ENCODE peak calls at places on chromosomes 1 and 21, in seven cellular contexts. One of them, this sample, is unnamed.

GRCh38 chr1:200949626-200950025 is 54.9 kb downstream of the INAVA start:
- DNase-seq in GM06990: no peak
- DNase-seq in fibroblast of pulmonary artery: no peak
- DNase-seq in AG10803: no peak
- DNase-seq in vagina: no peak
- DNase-seq in lower lobe of right lung: no peak
- DNase-seq in progenitor cell of endocrine pancreas: no peak
- DNase-seq in this sample: no peak

GRCh38 chr21:44317241-44317782 is 17.5 kb downstream of the PFKL start:
- DNase-seq in progenitor cell of endocrine pancreas: no peak
- DNase-seq in vagina: no peak
- DNase-seq in lower lobe of right lung: no peak
- DNase-seq in AG10803: no peak
- DNase-seq in GM06990: no peak
- DNase-seq in fibroblast of pulmonary artery: no peak
- DNase-seq in this sample: no peak

GRCh38 chr1:203201516-203202205 is 15.2 kb upstream of the CHI3L1 start:
- DNase-seq in lower lobe of right lung: no peak
- DNase-seq in AG10803: no peak
- DNase-seq in vagina: no peak
- DNase-seq in progenitor cell of endocrine pancreas: no peak
- DNase-seq in GM06990: no peak
- DNase-seq in fibroblast of pulmonary artery: no peak
- DNase-seq in this sample: no peak

GRCh38 chr1:94012686-94013330 is 103.6 kb upstream of the GCLM start:
- DNase-seq in progenitor cell of endocrine pancreas: no peak
- DNase-seq in lower lobe of right lung: no peak
- DNase-seq in vagina: no peak
- DNase-seq in GM06990: no peak
- DNase-seq in AG10803: no peak
- DNase-seq in fibroblast of pulmonary artery: no peak
- DNase-seq in this sample: no peak

GRCh38 chr1:66357478-66358197 is 176.3 kb upstream of the SGIP1 start:
- DNase-seq in lower lobe of right lung: no peak
- DNase-seq in progenitor cell of endocrine pancreas: no peak
- DNase-seq in AG10803: no peak
- DNase-seq in fibroblast of pulmonary artery: no peak
- DNase-seq in vagina: no peak
- DNase-seq in GM06990: no peak
- DNase-seq in this sample: no peak

GRCh38 chr1:150807257-150807637 is 813 bp downstream of the CTSK start:
- DNase-seq in vagina: no peak
- DNase-seq in GM06990: no peak
- DNase-seq in lower lobe of right lung: no peak
- DNase-seq in progenitor cell of endocrine pancreas: no peak
- DNase-seq in AG10803: peak
- DNase-seq in fibroblast of pulmonary artery: no peak
- DNase-seq in this sample: no peak

GRCh38 chr21:34336756-34337391 is 26.9 kb upstream of the KCNE2 start:
- DNase-seq in vagina: no peak
- DNase-seq in AG10803: peak
- DNase-seq in GM06990: no peak
- DNase-seq in fibroblast of pulmonary artery: peak
- DNase-seq in lower lobe of right lung: no peak
- DNase-seq in progenitor cell of endocrine pancreas: no peak
- DNase-seq in this sample: no peak

GRCh38 chr1:84887261-84887934 is 5.6 kb downstream of the LPAR3 start:
- DNase-seq in vagina: no peak
- DNase-seq in fibroblast of pulmonary artery: peak
- DNase-seq in AG10803: peak
- DNase-seq in progenitor cell of endocrine pancreas: no peak
- DNase-seq in lower lobe of right lung: no peak
- DNase-seq in GM06990: no peak
- DNase-seq in this sample: peak

GRCh38 chr21:36987845-36988244 is 18.7 kb upstream of the RIPPLY3 start:
- DNase-seq in AG10803: no peak
- DNase-seq in GM06990: no peak
- DNase-seq in progenitor cell of endocrine pancreas: no peak
- DNase-seq in vagina: no peak
- DNase-seq in fibroblast of pulmonary artery: no peak
- DNase-seq in lower lobe of right lung: no peak
- DNase-seq in this sample: no peak

GRCh38 chr1:225462714-225463574 is 35.1 kb upstream of the LBR start:
- DNase-seq in progenitor cell of endocrine pancreas: no peak
- DNase-seq in GM06990: no peak
- DNase-seq in vagina: no peak
- DNase-seq in lower lobe of right lung: no peak
- DNase-seq in AG10803: no peak
- DNase-seq in fibroblast of pulmonary artery: no peak
- DNase-seq in this sample: no peak

GRCh38 chr21:42319368-42319767 is 4.2 kb upstream of the TFF3 start:
- DNase-seq in AG10803: no peak
- DNase-seq in GM06990: peak
- DNase-seq in vagina: no peak
- DNase-seq in progenitor cell of endocrine pancreas: no peak
- DNase-seq in lower lobe of right lung: no peak
- DNase-seq in fibroblast of pulmonary artery: no peak
- DNase-seq in this sample: no peak

GRCh38 chr1:63713627-63714481 is 60.0 kb upstream of the ROR1 start:
- DNase-seq in AG10803: peak
- DNase-seq in lower lobe of right lung: no peak
- DNase-seq in GM06990: no peak
- DNase-seq in vagina: no peak
- DNase-seq in progenitor cell of endocrine pancreas: no peak
- DNase-seq in fibroblast of pulmonary artery: peak
- DNase-seq in this sample: peak

GRCh38 chr1:85262985-85263384 is 3.5 kb upstream of the C1orf52 start:
- DNase-seq in AG10803: no peak
- DNase-seq in vagina: no peak
- DNase-seq in lower lobe of right lung: no peak
- DNase-seq in progenitor cell of endocrine pancreas: no peak
- DNase-seq in GM06990: no peak
- DNase-seq in fibroblast of pulmonary artery: no peak
- DNase-seq in this sample: no peak

GRCh38 chr1:52368383-52369172 is 2.6 kb upstream of the CC2D1B start:
- DNase-seq in AG10803: peak
- DNase-seq in GM06990: peak
- DNase-seq in progenitor cell of endocrine pancreas: peak
- DNase-seq in vagina: no peak
- DNase-seq in fibroblast of pulmonary artery: peak
- DNase-seq in lower lobe of right lung: peak
- DNase-seq in this sample: no peak
- TF ChIP-seq CTCF in AG10803: peak
- TF ChIP-seq CTCF in GM06990: peak
- TF ChIP-seq CTCF in progenitor cell of endocrine pancreas: peak
- TF ChIP-seq CTCF in vagina: no peak
- TF ChIP-seq CTCF in fibroblast of pulmonary artery: peak
- TF ChIP-seq CTCF in lower lobe of right lung: no peak
- TF ChIP-seq CTCF in this sample: peak

GRCh38 chr1:28195780-28196179 is 19.3 kb upstream of the PTAFR start:
- DNase-seq in GM06990: no peak
- DNase-seq in progenitor cell of endocrine pancreas: no peak
- DNase-seq in fibroblast of pulmonary artery: no peak
- DNase-seq in AG10803: no peak
- DNase-seq in lower lobe of right lung: no peak
- DNase-seq in vagina: no peak
- DNase-seq in this sample: no peak

GRCh38 chr1:28190996-28191645 is 14.6 kb upstream of the PTAFR start:
- DNase-seq in AG10803: no peak
- DNase-seq in lower lobe of right lung: no peak
- DNase-seq in progenitor cell of endocrine pancreas: no peak
- DNase-seq in GM06990: no peak
- DNase-seq in vagina: no peak
- DNase-seq in fibroblast of pulmonary artery: peak
- DNase-seq in this sample: no peak

GRCh38 chr1:28194326-28195035 is 18.0 kb upstream of the PTAFR start:
- DNase-seq in progenitor cell of endocrine pancreas: no peak
- DNase-seq in vagina: no peak
- DNase-seq in AG10803: no peak
- DNase-seq in lower lobe of right lung: no peak
- DNase-seq in fibroblast of pulmonary artery: no peak
- DNase-seq in GM06990: no peak
- DNase-seq in this sample: no peak

GRCh38 chr1:28196330-28196729 is 19.8 kb upstream of the PTAFR start:
- DNase-seq in GM06990: no peak
- DNase-seq in vagina: no peak
- DNase-seq in progenitor cell of endocrine pancreas: no peak
- DNase-seq in AG10803: no peak
- DNase-seq in fibroblast of pulmonary artery: no peak
- DNase-seq in lower lobe of right lung: peak
- DNase-seq in this sample: no peak

DNA sequence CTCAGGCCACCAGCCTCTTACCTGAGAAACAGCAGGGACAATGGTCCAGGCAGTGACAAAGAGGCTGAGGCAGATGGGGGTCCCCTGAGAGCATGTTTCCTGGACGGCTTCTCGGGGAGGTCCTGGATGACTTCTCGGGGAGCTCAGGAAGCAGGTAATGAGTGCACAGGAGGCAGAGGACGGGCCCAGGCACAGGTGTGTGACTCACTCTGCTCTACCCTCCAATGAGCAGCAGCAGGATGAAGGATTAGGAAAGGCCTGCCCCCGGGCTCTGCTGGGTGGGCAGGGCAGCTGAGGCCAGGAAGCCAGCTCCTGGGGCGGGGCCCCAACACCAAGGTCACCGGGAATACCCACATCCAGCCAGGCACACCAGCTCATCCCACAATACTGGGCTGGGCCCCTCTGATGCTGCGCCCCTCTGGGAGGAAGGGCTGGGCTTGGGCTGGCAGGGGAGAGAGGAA is 17.2 kb upstream of the PTAFR start:
- DNase-seq in vagina: no peak
- DNase-seq in progenitor cell of endocrine pancreas: no peak
- DNase-seq in fibroblast of pulmonary artery: no peak
- DNase-seq in AG10803: no peak
- DNase-seq in lower lobe of right lung: no peak
- DNase-seq in GM06990: no peak
- DNase-seq in this sample: no peak
- TF ChIP-seq CTCF in vagina: no peak
- TF ChIP-seq CTCF in progenitor cell of endocrine pancreas: no peak
- TF ChIP-seq CTCF in fibroblast of pulmonary artery: no peak
- TF ChIP-seq CTCF in AG10803: no peak
- TF ChIP-seq CTCF in lower lobe of right lung: no peak
- TF ChIP-seq CTCF in GM06990: no peak
- TF ChIP-seq CTCF in this sample: no peak

DNA sequence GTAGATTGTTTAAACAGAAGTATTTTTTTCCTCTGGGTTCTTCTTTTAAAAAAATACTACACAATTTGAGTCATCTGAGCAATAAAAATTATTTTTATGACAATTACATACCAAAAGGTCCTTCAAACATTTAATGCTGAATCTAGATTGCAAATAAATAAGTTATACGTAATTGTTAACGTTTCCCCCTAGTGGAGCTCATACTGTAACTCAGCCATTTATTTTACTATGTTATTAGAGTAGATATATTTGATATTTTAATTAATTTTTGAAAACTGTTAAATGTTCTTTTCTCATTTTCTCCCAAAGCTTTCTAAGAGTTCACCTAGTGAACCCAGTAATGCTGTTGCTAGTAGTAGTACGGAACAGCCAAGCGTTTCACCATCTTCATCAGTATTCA is 33.5 kb downstream of the ZMYM1 start:
- DNase-seq in vagina: no peak
- DNase-seq in fibroblast of pulmonary artery: peak
- DNase-seq in GM06990: no peak
- DNase-seq in lower lobe of right lung: no peak
- DNase-seq in progenitor cell of endocrine pancreas: no peak
- DNase-seq in AG10803: no peak
- DNase-seq in this sample: no peak
- TF ChIP-seq CTCF in vagina: no peak
- TF ChIP-seq CTCF in fibroblast of pulmonary artery: peak
- TF ChIP-seq CTCF in GM06990: peak
- TF ChIP-seq CTCF in lower lobe of right lung: no peak
- TF ChIP-seq CTCF in progenitor cell of endocrine pancreas: peak
- TF ChIP-seq CTCF in AG10803: peak
- TF ChIP-seq CTCF in this sample: peak

DNA sequence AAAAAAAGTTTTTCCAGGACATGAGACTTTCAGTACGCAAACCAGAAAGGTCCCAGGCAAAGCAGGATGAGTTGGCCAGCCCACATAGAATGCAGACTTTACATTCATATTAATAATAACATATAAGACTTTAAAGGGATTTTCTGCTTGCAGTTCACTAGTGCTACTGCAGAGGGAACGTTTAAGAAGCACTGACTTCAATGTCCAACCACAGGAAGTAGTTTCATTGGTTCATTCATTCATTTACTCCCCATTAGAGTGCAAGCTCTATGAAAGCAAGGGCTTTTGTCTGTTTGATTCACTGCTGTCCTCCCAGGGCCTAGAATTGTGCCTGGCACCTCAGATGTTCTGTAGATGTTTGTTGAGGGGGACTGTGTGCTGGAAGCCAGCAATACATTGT is 11.8 kb upstream of the SERINC2 start:
- DNase-seq in vagina: no peak
- DNase-seq in GM06990: no peak
- DNase-seq in AG10803: no peak
- DNase-seq in progenitor cell of endocrine pancreas: no peak
- DNase-seq in fibroblast of pulmonary artery: no peak
- DNase-seq in lower lobe of right lung: no peak
- DNase-seq in this sample: peak
- TF ChIP-seq CTCF in vagina: no peak
- TF ChIP-seq CTCF in GM06990: no peak
- TF ChIP-seq CTCF in AG10803: peak
- TF ChIP-seq CTCF in progenitor cell of endocrine pancreas: no peak
- TF ChIP-seq CTCF in fibroblast of pulmonary artery: peak
- TF ChIP-seq CTCF in lower lobe of right lung: no peak
- TF ChIP-seq CTCF in this sample: peak

DNA sequence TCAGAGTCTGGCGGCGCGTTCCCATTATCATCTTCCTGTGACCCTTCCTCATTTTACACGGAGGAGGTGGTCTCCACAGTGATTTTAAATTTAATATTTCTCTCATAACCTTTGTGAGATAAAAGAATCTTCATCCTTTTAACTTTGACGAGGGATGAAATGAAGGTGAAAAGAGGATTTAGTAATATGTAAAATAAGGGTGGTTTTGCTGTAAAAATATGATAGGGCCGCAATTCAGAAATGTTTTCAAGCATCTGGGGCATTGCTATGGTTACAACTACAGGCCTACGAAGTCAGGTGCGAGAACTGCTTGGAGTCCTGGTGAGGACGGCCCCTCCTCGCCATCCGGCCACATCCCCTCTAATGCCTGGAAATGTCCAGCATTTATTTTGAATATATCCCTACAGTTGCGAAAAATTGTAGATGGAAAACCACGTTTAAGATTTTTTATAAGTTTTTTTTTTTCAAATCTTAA is 422 bp upstream of the RSBN1 start:
- DNase-seq in lower lobe of right lung: no peak
- DNase-seq in progenitor cell of endocrine pancreas: no peak
- DNase-seq in GM06990: no peak
- DNase-seq in fibroblast of pulmonary artery: no peak
- DNase-seq in vagina: no peak
- DNase-seq in AG10803: peak
- DNase-seq in this sample: no peak
- TF ChIP-seq CTCF in lower lobe of right lung: no peak
- TF ChIP-seq CTCF in progenitor cell of endocrine pancreas: no peak
- TF ChIP-seq CTCF in GM06990: no peak
- TF ChIP-seq CTCF in fibroblast of pulmonary artery: no peak
- TF ChIP-seq CTCF in vagina: no peak
- TF ChIP-seq CTCF in AG10803: no peak
- TF ChIP-seq CTCF in this sample: no peak

GRCh38 chr1:168345939-168346338 is 65.3 kb downstream of the TBX19 start:
- DNase-seq in AG10803: no peak
- DNase-seq in fibroblast of pulmonary artery: no peak
- DNase-seq in vagina: no peak
- DNase-seq in GM06990: no peak
- DNase-seq in progenitor cell of endocrine pancreas: no peak
- DNase-seq in lower lobe of right lung: no peak
- DNase-seq in this sample: no peak
- TF ChIP-seq CTCF in AG10803: no peak
- TF ChIP-seq CTCF in fibroblast of pulmonary artery: no peak
- TF ChIP-seq CTCF in vagina: no peak
- TF ChIP-seq CTCF in GM06990: no peak
- TF ChIP-seq CTCF in progenitor cell of endocrine pancreas: no peak
- TF ChIP-seq CTCF in lower lobe of right lung: no peak
- TF ChIP-seq CTCF in this sample: no peak